ENCODE peak calls at places on chromosomes 6 and 20, in eight cellular contexts. X, Y, B, D, U, I, J and M are unnamed samples.
A peak's percentile ranks its signal among the peaks of the same experiment; 100 is the strongest.

GRCh38 chr6:53793318-53793975 is 1.4 kb upstream of the LRRC1 start:
- DNase-seq in X (peak; percentile 35), Y (peak; percentile 16), U (no peak), J (no peak), I (peak; percentile 72), B (peak; percentile 68), D (peak; percentile 56), M (peak; percentile 74)

GRCh38 chr6:5731435-5731834 is 275.3 kb downstream of the NRN1 start:
- DNase-seq in I (no peak), X (no peak), Y (no peak), J (no peak), U (no peak), B (no peak), D (no peak), M (no peak)

GRCh38 chr6:136083540-136083939 is 166.6 kb downstream of the MTFR2 start:
- DNase-seq in D (no peak), Y (no peak), I (no peak), J (no peak), X (no peak), B (no peak), U (no peak), M (no peak)

GRCh38 chr6:168049681-168050224 is 29.3 kb downstream of the FRMD1 start:
- DNase-seq in B (no peak), Y (no peak), I (peak; percentile 25), D (no peak), X (no peak), J (no peak), U (no peak), M (no peak)

GRCh38 chr20:2006452-2007381 is 12.9 kb upstream of the PDYN start:
- DNase-seq in B (peak; percentile 47), U (no peak), D (no peak), X (peak; percentile 45), I (no peak), Y (no peak), J (no peak), M (peak; percentile 53)

GRCh38 chr20:53579581-53580375 is 13.9 kb downstream of the ZNF217 start:
- DNase-seq in I (peak; percentile 42), X (peak; percentile 35), Y (no peak), U (no peak), J (no peak), D (peak; percentile 68), B (peak; percentile 80), M (peak; percentile 92)

GRCh38 chr6:73521351-73522254 is 771 bp upstream of the EEF1A1 start:
- DNase-seq in U (peak; percentile 58), I (peak; percentile 83), J (no peak), B (peak; percentile 87), X (peak; percentile 78), D (no peak), Y (no peak), M (peak; percentile 86)

GRCh38 chr6:35078226-35078850 is 62.8 kb downstream of the TCP11 start:
- DNase-seq in B (no peak), U (no peak), J (peak; percentile 37), Y (no peak), I (no peak), D (no peak), X (no peak), M (no peak)

GRCh38 chr6:4805553-4806307 is 29.5 kb downstream of the CDYL start:
- DNase-seq in U (no peak), I (peak; percentile 63), B (peak; percentile 51), X (no peak), J (no peak), Y (peak; percentile 36), D (peak; percentile 17), M (peak; percentile 59)